ENCODE peak calls at places on chromosome 9, in six cellular contexts. G is SK-N-SH, X is K562, Z is A549, V is HepG2, J is H1. O is an unnamed sample.

GRCh38 chr9:129349571-129349947 is 171.5 kb upstream of the IER5L start:
- DNase-seq in G (peak), J (no peak), X (no peak), V (no peak), Z (no peak), O (no peak)

GRCh38 chr9:137411670-137412380 is 11.1 kb downstream of the EXD3 start:
- DNase-seq in Z (peak), G (no peak), X (peak), V (no peak), J (no peak), O (peak)

GRCh38 chr9:85040806-85041575 is 371.5 kb downstream of the NTRK2 start:
- DNase-seq in V (no peak), J (no peak), X (no peak), Z (no peak), G (no peak), O (no peak)

GRCh38 chr9:9598723-9599122 is 1014.1 kb downstream of the PTPRD start:
- DNase-seq in G (no peak), X (no peak), J (no peak), Z (no peak), V (no peak), O (no peak)

GRCh38 chr9:116544896-116545295 is 142.2 kb upstream of the TRIM32 start:
- DNase-seq in J (no peak), X (no peak), G (no peak), V (no peak), Z (no peak), O (no peak)

GRCh38 chr9:1051286-1052118 is 1.3 kb downstream of the DMRT2 start:
- DNase-seq in V (no peak), X (no peak), J (no peak), G (no peak), Z (peak), O (no peak)

GRCh38 chr9:99140685-99141314 is 35.9 kb downstream of the TGFBR1 start:
- DNase-seq in V (peak), Z (peak), X (peak), J (peak), G (peak), O (no peak)

GRCh38 chr9:76161546-76161945 is 232.7 kb downstream of the RFK start:
- DNase-seq in V (no peak), X (no peak), Z (no peak), J (no peak), G (no peak), O (no peak)

GRCh38 chr9:129463477-129463876 is 157.4 kb downstream of the C9orf50 start:
- DNase-seq in J (no peak), G (no peak), Z (no peak), X (no peak), V (no peak), O (no peak)

GRCh38 chr9:74848150-74848525 is 39.6 kb downstream of the TRPM6 start:
- DNase-seq in X (no peak), J (no peak), G (no peak), Z (no peak), V (no peak), O (no peak)

GRCh38 chr9:70012569-70012968 is 31.1 kb upstream of the MAMDC2 start:
- DNase-seq in Z (no peak), V (no peak), X (no peak), G (no peak), J (no peak), O (no peak)

GRCh38 chr9:83523684-83524083 is 14.5 kb downstream of the FRMD3 start:
- DNase-seq in J (no peak), G (no peak), X (no peak), V (no peak), Z (no peak), O (no peak)

GRCh38 chr9:134066546-134066922 is 1.3 kb downstream of the BRD3 start:
- DNase-seq in X (no peak), G (peak), Z (peak), J (no peak), V (no peak), O (no peak)

GRCh38 chr9:69885931-69886330 is 65.3 kb downstream of the CFAP95 start:
- DNase-seq in V (no peak), G (no peak), Z (no peak), X (no peak), J (no peak), O (no peak)

GRCh38 chr9:18485691-18486090 is 11.7 kb downstream of the ADAMTSL1 start:
- DNase-seq in J (no peak), Z (no peak), X (no peak), V (no peak), G (no peak), O (no peak)

GRCh38 chr9:131274674-131275331 is 1.5 kb downstream of the FAM78A start:
- DNase-seq in J (no peak), V (no peak), G (no peak), Z (no peak), X (peak), O (no peak)
- TF ChIP-seq CHD2 in J (no peak), V (no peak), G (no peak), Z (no peak), X (no peak), O (no peak)

GRCh38 chr9:114696814-114697544 is 15.0 kb upstream of the TEX48 start:
- DNase-seq in Z (no peak), V (no peak), G (no peak), X (no peak), J (no peak), O (peak)
- TF ChIP-seq CHD2 in Z (no peak), V (no peak), G (no peak), X (no peak), J (no peak), O (no peak)

GRCh38 chr9:27339661-27340295 is 42.8 kb upstream of the EQTN start:
- DNase-seq in V (no peak), J (no peak), G (no peak), X (no peak), Z (no peak), O (no peak)
- TF ChIP-seq CHD2 in V (no peak), J (no peak), G (no peak), X (no peak), Z (no peak), O (no peak)

GRCh38 chr9:110427497-110428104 is 89.9 kb upstream of the TXNDC8 start:
- DNase-seq in X (peak), Z (peak), V (peak), G (peak), J (peak), O (no peak)
- TF ChIP-seq CHD2 in X (no peak), Z (no peak), V (no peak), G (no peak), J (no peak), O (no peak)

GRCh38 chr9:91516061-91516460 is 92.4 kb upstream of the NFIL3 start:
- DNase-seq in V (no peak), X (no peak), J (no peak), Z (no peak), G (no peak), O (no peak)

GRCh38 chr9:91519520-91520270 is 96.1 kb upstream of the NFIL3 start:
- DNase-seq in Z (no peak), V (no peak), G (no peak), X (no peak), J (no peak), O (no peak)

GRCh38 chr9:91516781-91517180 is 93.1 kb upstream of the NFIL3 start:
- DNase-seq in J (no peak), G (no peak), Z (no peak), V (no peak), X (no peak), O (no peak)

GRCh38 chr9:91515074-91515687 is 91.5 kb upstream of the NFIL3 start:
- DNase-seq in G (no peak), Z (no peak), V (no peak), J (no peak), X (peak), O (peak)
- TF ChIP-seq CHD2 in G (no peak), Z (no peak), V (no peak), J (no peak), X (no peak), O (no peak)

DNA sequence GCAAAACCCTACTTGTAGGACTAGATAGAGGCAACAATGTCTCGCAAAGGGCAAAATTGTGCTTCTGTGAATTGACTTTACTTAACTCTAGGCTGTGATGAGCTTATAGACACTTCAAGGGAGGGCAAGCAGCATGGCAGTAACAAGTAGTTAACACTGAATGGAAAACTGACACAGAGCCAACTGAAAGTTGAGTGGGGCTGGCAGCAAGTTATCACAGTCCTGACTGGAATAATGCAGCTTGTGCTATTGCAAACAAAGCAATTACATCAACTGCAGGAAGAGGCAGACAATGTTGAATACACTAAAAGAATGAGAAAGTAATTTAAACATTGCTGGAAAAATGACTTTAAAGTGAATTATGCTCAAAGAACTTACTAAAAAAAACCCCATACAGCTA is 62.2 kb downstream of the RNF38 start:
- DNase-seq in G (no peak), X (no peak), J (no peak), V (no peak), Z (no peak), O (no peak)
- TF ChIP-seq CHD2 in G (no peak), X (no peak), J (no peak), V (no peak), Z (no peak), O (no peak)

O was measured in GM12878.